ENCODE peak calls at places on chromosomes 2 and 18, in five cellular contexts. Q, U, V, Y and H are unnamed samples.

GRCh38 chr2:217127744-217128143 is 267.9 kb upstream of the TNP1 start:
- DNase-seq in U (no peak), Y (no peak), V (peak), Q (no peak), H (no peak)

GRCh38 chr2:238320648-238321281 is 447 bp downstream of the TRAF3IP1 start:
- DNase-seq in V (peak), U (no peak), Q (no peak), Y (no peak), H (no peak)

GRCh38 chr2:228261546-228261945 is 80.1 kb upstream of the SPHKAP start:
- DNase-seq in U (no peak), Y (no peak), V (no peak), Q (no peak), H (no peak)

GRCh38 chr2:204175552-204176271 is 239.1 kb downstream of the ICOS start:
- DNase-seq in V (peak), U (no peak), Q (no peak), Y (no peak), H (no peak)

GRCh38 chr2:215747244-215747620 is 266.1 kb downstream of the MREG start:
- DNase-seq in Y (no peak), U (no peak), Q (no peak), V (peak), H (no peak)

GRCh38 chr2:157258520-157259326 is 1.2 kb downstream of the GALNT5 start:
- DNase-seq in U (no peak), V (no peak), Y (no peak), Q (peak), H (no peak)

GRCh38 chr18:3498705-3499451 is 48.9 kb downstream of the TGIF1 start:
- DNase-seq in Y (no peak), U (no peak), Q (no peak), V (peak), H (no peak)

GRCh38 chr2:168336786-168337388 is 89.5 kb upstream of the STK39 start:
- DNase-seq in U (no peak), V (no peak), Y (peak), Q (peak), H (no peak)

GRCh38 chr2:126409850-126410249 is 246.1 kb upstream of the GYPC start:
- DNase-seq in Q (no peak), U (no peak), Y (no peak), V (no peak), H (no peak)